ENCODE peak calls at places on chromosomes 3 and 15, in ten cellular contexts. Z is Caco-2; N is H9; E is tibial nerve; I is GM20000; V is cardiac fibroblast; P is endothelial cell; F is activated CD8-positive, alpha-beta T cell treated with anti-CD3 and anti-CD28 coated beads for 36 hours; G is B cell; U is OCI-LY7. T is an unnamed sample.

GRCh38 chr15:35019401-35020327 is 31.6 kb upstream of the ZNF770 start:
- DNase-seq in Z (no peak), N (peak; percentile 76), E (no peak), I (no peak), V (peak; percentile 32), P (no peak), F (no peak), G (no peak), U (no peak), T (peak; percentile 6)

GRCh38 chr15:36877796-36878744 is 222.3 kb downstream of the MEIS2 start:
- DNase-seq in Z (no peak), N (no peak), E (no peak), I (no peak), V (peak; percentile 9), P (no peak), F (no peak), G (no peak), U (no peak), T (peak; percentile 35)

GRCh38 chr3:161409858-161410257 is 38.5 kb upstream of the SPTSSB start:
- DNase-seq in Z (no peak), N (no peak), E (no peak), I (no peak), V (no peak), P (no peak), F (no peak), G (no peak), U (no peak), T (no peak)

GRCh38 chr3:90136468-90137191 is 1029.2 kb downstream of the EPHA3 start:
- DNase-seq in Z (peak; percentile 51), N (no peak), E (no peak), I (no peak), V (no peak), P (no peak), F (no peak), G (no peak), U (no peak), T (no peak)

GRCh38 chr3:158570999-158571702 is at the start of gene MLF1:
- DNase-seq in Z (no peak), N (peak; percentile 97), E (peak; percentile 93), I (peak; percentile 94), V (peak; percentile 96), P (peak; percentile 97), F (peak; percentile 85), G (peak; percentile 81), U (no peak), T (peak; percentile 97)

GRCh38 chr15:33320017-33320416 is 9.2 kb downstream of the RYR3 start:
- DNase-seq in Z (no peak), N (no peak), E (no peak), I (no peak), V (no peak), P (no peak), F (no peak), G (no peak), U (no peak), T (no peak)

GRCh38 chr15:70602281-70602680 is 161.1 kb downstream of the UACA start:
- DNase-seq in Z (no peak), N (no peak), E (no peak), I (no peak), V (no peak), P (no peak), F (no peak), G (no peak), U (no peak), T (no peak)

GRCh38 chr3:28252016-28252415 is 10.6 kb downstream of the CMC1 start:
- DNase-seq in Z (no peak), N (no peak), E (no peak), I (no peak), V (no peak), P (no peak), F (no peak), G (no peak), U (no peak), T (no peak)

GRCh38 chr15:65926899-65927298 is 57.6 kb downstream of the RAB11A start:
- DNase-seq in Z (no peak), N (no peak), E (no peak), I (peak; percentile 45), V (no peak), P (no peak), F (no peak), G (no peak), U (no peak), T (no peak)

GRCh38 chr15:65929573-65929972 is 60.3 kb downstream of the RAB11A start:
- DNase-seq in Z (no peak), N (no peak), E (no peak), I (no peak), V (no peak), P (no peak), F (no peak), G (no peak), U (no peak), T (no peak)

GRCh38 chr15:65925338-65925737 is 56.0 kb downstream of the RAB11A start:
- DNase-seq in Z (no peak), N (no peak), E (no peak), I (no peak), V (no peak), P (no peak), F (no peak), G (no peak), U (no peak), T (no peak)

GRCh38 chr15:65926459-65926858 is 57.2 kb downstream of the RAB11A start:
- DNase-seq in Z (no peak), N (no peak), E (no peak), I (no peak), V (no peak), P (no peak), F (no peak), G (no peak), U (no peak), T (no peak)

GRCh38 chr15:65927545-65927944 is 58.3 kb downstream of the RAB11A start:
- DNase-seq in Z (no peak), N (peak; percentile 42), E (no peak), I (no peak), V (no peak), P (no peak), F (no peak), G (no peak), U (no peak), T (no peak)
- TF ChIP-seq CTCF in Z (peak; percentile 32), N (peak; percentile 56), E (no peak), I (no peak), V (peak; percentile 29), P (peak; percentile 25), F (no peak), G (no peak), U (no peak), T (no peak)

DNA sequence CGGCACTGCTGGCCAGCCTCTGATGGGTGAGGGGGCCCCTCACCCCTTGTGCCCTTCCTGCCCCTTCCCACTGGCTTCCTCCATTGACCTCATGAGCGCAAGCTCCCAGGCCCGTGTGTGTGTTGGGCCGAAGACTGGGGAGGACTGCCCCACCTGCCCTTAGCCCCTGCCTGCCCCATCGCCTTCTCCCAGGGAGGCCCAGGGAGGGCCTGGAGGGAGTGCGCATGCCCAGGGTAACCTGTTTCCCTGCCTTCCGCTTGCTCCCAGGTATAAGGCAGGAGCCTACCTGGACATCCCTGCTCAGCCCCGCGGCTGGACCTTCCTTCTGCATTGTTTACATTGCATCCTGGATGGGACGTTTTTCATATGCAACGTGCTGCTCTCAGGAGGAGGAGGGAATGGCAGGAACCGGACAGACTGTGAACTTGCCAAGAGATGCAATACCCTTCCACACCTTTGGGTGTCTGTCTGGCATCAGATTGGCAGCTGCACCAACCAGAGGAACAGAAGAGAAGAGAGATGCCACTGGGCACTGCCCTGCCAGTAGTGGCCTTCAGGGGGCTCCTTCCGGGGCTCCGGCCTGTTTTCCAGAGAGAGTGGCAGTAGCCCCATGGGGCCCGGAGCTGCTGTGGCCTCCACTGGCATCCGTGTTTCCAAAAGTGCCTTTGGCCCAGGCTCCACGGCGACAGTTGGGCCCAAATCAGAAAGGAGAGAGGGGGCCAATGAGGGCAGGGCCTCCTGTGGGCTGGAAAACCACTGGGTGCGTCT is 8.8 kb downstream of the DLL4 start:
- DNase-seq in Z (no peak), N (peak; percentile 45), E (no peak), I (no peak), V (no peak), P (no peak), F (no peak), G (no peak), U (no peak), T (no peak)
- TF ChIP-seq CTCF in Z (no peak), N (peak; percentile 56), E (peak; percentile 7), I (no peak), V (peak; percentile 16), P (no peak), F (peak; percentile 40), G (peak; percentile 34), U (peak; percentile 45), T (no peak)

GRCh38 chr15:85010114-85010471 is 28.4 kb downstream of the PDE8A start:
- DNase-seq in Z (no peak), N (no peak), E (no peak), I (no peak), V (no peak), P (no peak), F (no peak), G (no peak), U (peak; percentile 39), T (no peak)

GRCh38 chr15:85008474-85009260 is 27.0 kb downstream of the PDE8A start:
- DNase-seq in Z (no peak), N (no peak), E (no peak), I (no peak), V (no peak), P (no peak), F (no peak), G (no peak), U (peak; percentile 39), T (no peak)

GRCh38 chr15:85011210-85011571 is 29.5 kb downstream of the PDE8A start:
- DNase-seq in Z (no peak), N (no peak), E (no peak), I (no peak), V (no peak), P (no peak), F (no peak), G (no peak), U (no peak), T (no peak)

GRCh38 chr15:85009435-85009834 is 27.8 kb downstream of the PDE8A start:
- DNase-seq in Z (no peak), N (no peak), E (no peak), I (no peak), V (no peak), P (no peak), F (no peak), G (no peak), U (no peak), T (no peak)

DNA sequence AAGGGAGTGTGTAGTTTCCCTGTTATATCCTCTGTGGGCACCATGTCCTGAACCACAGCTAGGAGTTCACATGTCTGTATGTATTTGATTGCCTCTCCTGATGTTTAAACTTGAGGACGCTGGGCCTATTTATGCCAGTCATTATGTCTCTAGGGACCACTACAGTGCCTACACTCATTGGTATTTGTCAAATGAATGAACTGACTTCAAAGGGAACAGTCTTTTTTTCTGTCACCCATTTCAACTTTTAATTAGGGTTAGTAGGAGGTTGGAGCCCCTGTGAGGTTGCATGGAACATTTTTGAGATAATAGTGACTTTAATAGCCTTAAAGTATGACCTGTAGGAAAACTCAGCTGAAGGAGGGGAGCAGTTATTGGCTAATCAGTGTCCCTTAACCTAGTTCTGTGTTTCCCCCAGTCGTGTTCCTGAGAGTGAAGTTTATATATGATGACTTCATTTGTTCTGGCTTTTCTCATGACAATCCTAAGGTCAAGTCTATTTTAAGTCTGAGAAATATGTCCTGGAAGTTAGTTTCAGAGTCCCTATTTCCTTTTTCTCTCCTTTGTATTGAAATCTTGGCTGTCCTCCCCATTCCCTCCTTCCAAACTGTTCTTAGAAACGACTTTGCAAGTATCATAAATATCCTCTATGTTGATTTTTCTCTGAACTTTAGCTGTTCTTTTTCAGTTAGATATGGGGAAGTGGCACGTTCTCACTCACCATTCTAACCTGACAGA is 29.0 kb downstream of the PDE8A start:
- DNase-seq in Z (no peak), N (no peak), E (no peak), I (no peak), V (peak; percentile 36), P (no peak), F (no peak), G (no peak), U (peak; percentile 62), T (no peak)
- TF ChIP-seq CTCF in Z (peak; percentile 62), N (peak; percentile 61), E (no peak), I (no peak), V (no peak), P (no peak), F (no peak), G (peak; percentile 58), U (peak; percentile 72), T (peak; percentile 35)

DNA sequence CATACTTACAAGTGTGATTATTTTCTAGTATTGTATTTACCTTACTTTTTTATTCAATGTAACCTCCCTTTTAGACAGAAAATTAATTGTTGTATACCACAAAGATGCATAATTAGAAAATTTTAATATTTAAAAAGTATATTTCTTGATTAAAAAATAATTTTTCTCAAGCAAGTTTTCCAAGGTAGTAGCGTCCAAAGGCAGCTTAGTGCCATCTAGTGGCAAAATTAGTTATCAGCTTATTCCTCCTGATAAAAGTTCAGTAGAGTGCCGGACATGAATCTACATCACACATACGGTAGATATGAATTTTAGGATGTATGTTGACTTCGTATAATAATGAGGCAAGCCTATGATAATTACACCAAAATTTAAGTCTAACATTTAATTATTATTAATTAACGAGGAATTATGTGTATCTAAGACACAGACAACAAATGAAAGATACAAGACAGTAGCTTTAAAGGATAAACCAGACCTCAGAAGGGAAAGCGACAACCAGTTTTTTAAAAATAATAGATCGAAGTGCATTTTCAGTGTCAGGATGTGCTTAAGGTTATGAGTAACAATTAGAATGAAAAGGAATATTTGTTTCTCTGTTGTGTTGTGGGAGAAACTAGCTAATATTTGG is 405.9 kb downstream of the ROBO1 start:
- DNase-seq in Z (no peak), N (no peak), E (no peak), I (peak; percentile 4), V (peak; percentile 80), P (no peak), F (no peak), G (no peak), U (peak; percentile 23), T (peak; percentile 16)
- TF ChIP-seq CTCF in Z (peak; percentile 65), N (peak; percentile 93), E (peak; percentile 59), I (peak; percentile 34), V (peak; percentile 68), P (peak; percentile 80), F (peak; percentile 68), G (peak; percentile 69), U (peak; percentile 87), T (peak; percentile 83)